ENCODE peak calls at places on chromosomes 11 and 22, in four cellular contexts. K, M, B and E are unnamed samples.

GRCh38 chr11:113213549-113213948 is 100.8 kb upstream of the TTC12 start:
- DNase-seq in K (peak), M (no peak), B (no peak), E (no peak)

GRCh38 chr11:133269272-133269671 is 263.0 kb downstream of the OPCML start:
- DNase-seq in K (no peak), M (no peak), B (no peak), E (no peak)

GRCh38 chr11:79369094-79369493 is 71.7 kb downstream of the TENM4 start:
- DNase-seq in K (no peak), M (no peak), B (no peak), E (no peak)

GRCh38 chr22:29072979-29073617 is at the start of gene KREMEN1:
- DNase-seq in K (no peak), M (no peak), B (peak), E (no peak)

GRCh38 chr11:61826930-61827572 is 1.0 kb upstream of the FADS2 start:
- DNase-seq in K (no peak), M (no peak), B (no peak), E (no peak)

GRCh38 chr11:29022676-29023075 is 914.5 kb downstream of the METTL15 start:
- DNase-seq in K (no peak), M (no peak), B (no peak), E (no peak)

GRCh38 chr11:87454246-87454645 is 416.5 kb downstream of the TMEM135 start:
- DNase-seq in K (peak), M (no peak), B (no peak), E (no peak)

GRCh38 chr22:24592846-24593809 is at the start of gene LRRC75B:
- DNase-seq in K (peak), M (peak), B (peak), E (peak)

GRCh38 chr11:108472681-108473080 is 5.4 kb upstream of the C11orf65 start:
- DNase-seq in K (no peak), M (no peak), B (no peak), E (no peak)

GRCh38 chr11:108466405-108466804 is 924 bp downstream of the C11orf65 start:
- DNase-seq in K (no peak), M (no peak), B (no peak), E (no peak)

DNA sequence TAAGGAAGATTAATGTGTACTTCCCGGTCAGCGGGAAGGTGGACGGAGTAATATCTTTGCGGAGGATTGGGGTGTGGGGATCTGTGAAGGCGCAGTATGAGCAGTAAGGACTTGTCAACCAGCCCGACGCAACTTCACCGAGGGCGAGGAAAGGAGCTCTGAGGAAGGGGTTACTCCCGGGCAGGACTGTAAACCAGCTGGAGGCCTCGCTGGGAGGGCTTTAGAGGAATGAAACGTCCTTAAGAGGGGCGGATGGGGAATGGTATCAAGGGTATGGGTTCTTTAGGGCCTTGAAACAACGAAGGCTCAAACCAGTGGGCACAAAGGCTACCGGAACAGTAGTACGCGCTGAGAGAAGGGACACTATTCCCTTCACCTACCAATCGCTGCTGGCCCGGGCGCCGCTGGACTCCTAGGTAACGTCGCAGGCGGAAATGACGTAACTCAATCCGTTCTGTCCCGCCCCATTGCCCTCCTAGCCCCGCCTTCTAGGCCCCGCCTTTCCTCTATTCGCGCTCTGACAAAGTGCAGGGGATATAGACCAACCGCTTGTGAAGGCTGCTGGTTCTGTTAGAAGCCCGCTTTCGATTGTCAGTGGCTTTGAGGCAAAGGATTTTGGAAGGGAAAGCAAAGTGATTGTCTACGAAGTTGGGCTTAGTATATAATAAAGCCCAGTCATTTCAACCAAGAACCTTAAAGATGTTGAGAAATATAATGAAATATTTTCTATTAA is at the start of gene C11orf65:
- DNase-seq in K (peak), M (peak), B (peak), E (peak)
- TF ChIP-seq CTCF in K (no peak), M (no peak), B (no peak), E (no peak)

GRCh38 chr11:73186886-73187285 is 31.2 kb upstream of the P2RY2 start:
- DNase-seq in K (peak), M (peak), B (no peak), E (peak)

GRCh38 chr11:73182824-73183321 is 35.2 kb upstream of the P2RY2 start:
- DNase-seq in K (peak), M (peak), B (no peak), E (peak)

GRCh38 chr11:73185680-73186293 is 32.3 kb upstream of the P2RY2 start:
- DNase-seq in K (peak), M (peak), B (no peak), E (no peak)

GRCh38 chr11:73186294-73186850 is 31.7 kb upstream of the P2RY2 start:
- DNase-seq in K (no peak), M (peak), B (no peak), E (peak)

GRCh38 chr11:73184953-73185671 is 33.0 kb upstream of the P2RY2 start:
- DNase-seq in K (peak), M (peak), B (peak), E (peak)
- H3K27ac ChIP-seq in K (no peak), M (no peak), B (no peak), E (peak)

GRCh38 chr11:65505434-65506315 is 6.8 kb downstream of the MALAT1 start:
- DNase-seq in K (no peak), M (peak), B (peak), E (no peak)

GRCh38 chr11:65503606-65503922 is 4.7 kb downstream of the MALAT1 start:
- DNase-seq in K (no peak), M (no peak), B (no peak), E (no peak)

GRCh38 chr11:65502852-65503603 is 4.2 kb downstream of the MALAT1 start:
- DNase-seq in K (no peak), M (peak), B (no peak), E (no peak)

GRCh38 chr11:65504671-65505433 is 6.0 kb downstream of the MALAT1 start:
- DNase-seq in K (no peak), M (peak), B (peak), E (no peak)

GRCh38 chr11:65503923-65504670 is 5.3 kb downstream of the MALAT1 start:
- DNase-seq in K (no peak), M (peak), B (peak), E (peak)
- H3K4me3 ChIP-seq in K (peak), M (peak), B (peak), E (peak)

GRCh38 chr11:83408946-83409345 is 122.8 kb upstream of the CCDC90B start:
- DNase-seq in K (no peak), M (no peak), B (no peak), E (no peak)

GRCh38 chr11:83409891-83410290 is 123.7 kb upstream of the CCDC90B start:
- DNase-seq in K (peak), M (no peak), B (no peak), E (no peak)

GRCh38 chr11:83410605-83411565 is 124.7 kb upstream of the CCDC90B start:
- DNase-seq in K (peak), M (no peak), B (no peak), E (no peak)

GRCh38 chr11:83403990-83404389 is 117.8 kb upstream of the CCDC90B start:
- DNase-seq in K (no peak), M (no peak), B (no peak), E (no peak)

DNA sequence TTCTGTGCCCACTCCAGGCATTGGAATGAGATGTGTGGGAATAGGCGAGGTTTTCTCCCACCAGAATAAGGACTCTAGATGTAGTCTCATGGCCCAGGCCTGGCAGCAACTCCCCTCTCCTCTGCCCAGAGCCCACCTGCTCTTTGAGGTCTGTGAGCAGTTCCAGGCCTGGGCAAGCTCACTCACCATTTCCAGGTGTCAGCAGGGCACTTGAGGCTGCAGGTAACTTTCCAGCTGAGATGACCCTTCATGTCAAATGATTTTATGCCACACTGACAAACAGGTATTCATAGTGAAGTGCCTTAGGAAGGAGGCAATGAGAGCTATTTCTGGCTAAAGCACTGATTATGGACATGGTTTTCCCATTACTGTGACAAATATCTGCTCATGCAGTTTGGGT is 123.3 kb upstream of the CCDC90B start:
- DNase-seq in K (no peak), M (no peak), B (no peak), E (no peak)
- TF ChIP-seq CTCF in K (no peak), M (no peak), B (no peak), E (no peak)

DNA sequence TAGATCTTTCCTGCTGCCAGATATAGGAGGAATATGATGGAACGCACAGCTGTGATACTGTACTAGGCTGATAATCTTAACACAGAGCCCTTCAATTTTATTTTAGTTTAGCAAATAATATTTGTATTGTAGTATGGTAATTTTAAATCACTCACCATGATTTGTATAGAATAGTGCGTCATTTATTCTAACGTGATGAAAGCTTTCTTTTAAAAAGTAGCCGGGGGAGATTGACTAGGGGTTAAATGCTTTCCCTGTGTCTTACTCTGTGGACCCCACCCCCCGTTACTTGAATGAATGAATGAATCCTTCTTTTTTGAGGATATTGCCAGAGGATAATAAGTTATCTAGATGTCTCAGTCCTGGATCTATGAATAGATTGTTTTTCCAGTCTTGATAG is 72.1 kb downstream of the CECR2 start:
- DNase-seq in K (no peak), M (no peak), B (no peak), E (no peak)
- H3K27ac ChIP-seq in K (no peak), M (no peak), B (no peak), E (no peak)

GRCh38 chr11:47376543-47377371 is 1.6 kb downstream of the SPI1 start:
- DNase-seq in K (no peak), M (no peak), B (no peak), E (peak)
- H3K4me3 ChIP-seq in K (peak), M (peak), B (no peak), E (peak)

GRCh38 chr22:18023509-18024275 is 669 bp downstream of the MICAL3 start:
- DNase-seq in K (peak), M (peak), B (peak), E (peak)
- TF ChIP-seq CTCF in K (no peak), M (no peak), B (no peak), E (peak)